ENCODE peak calls at places on chromosome 22, in ten cellular contexts. U is astrocyte of the spinal cord; G is transverse colon; T is M059J; B is ELR; I is activated naive CD8-positive, alpha-beta T cell treated with anti-CD3 and anti-CD28 coated beads, Interleukin-2, amount 50 U/mL, for 24 hours; F is heart left ventricle; R is NCI-H1436; D is fibroblast of pulmonary artery; Q is Caki2. Z is an unnamed sample.

GRCh38 chr22:31652911-31653684 is 8.9 kb downstream of the PISD start:
- DNase-seq in U (no peak), G (no peak), T (no peak), B (no peak), I (no peak), F (no peak), R (no peak), D (no peak), Q (peak; percentile 90), Z (no peak)

GRCh38 chr22:36027960-36028645 is 521 bp downstream of the RBFOX2 start:
- DNase-seq in U (peak; percentile 15), G (peak; percentile 30), T (peak; percentile 30), B (no peak), I (no peak), F (no peak), R (no peak), D (no peak), Q (no peak), Z (peak; percentile 68)

GRCh38 chr22:43535741-43536140 is 123.9 kb downstream of the MPPED1 start:
- DNase-seq in U (no peak), G (no peak), T (no peak), B (no peak), I (no peak), F (no peak), R (no peak), D (no peak), Q (no peak), Z (no peak)

GRCh38 chr22:28930357-28931007 is 47.1 kb downstream of the ZNRF3 start:
- DNase-seq in U (no peak), G (no peak), T (peak; percentile 15), B (no peak), I (no peak), F (no peak), R (no peak), D (peak; percentile 37), Q (peak; percentile 96), Z (no peak)

GRCh38 chr22:17491090-17491489 is 72.2 kb upstream of the SLC25A18 start:
- DNase-seq in U (no peak), G (no peak), T (no peak), B (no peak), I (no peak), F (no peak), R (no peak), D (no peak), Q (no peak), Z (no peak)

GRCh38 chr22:39362932-39363331 is 13.1 kb downstream of the SYNGR1 start:
- DNase-seq in U (no peak), G (no peak), T (no peak), B (no peak), I (no peak), F (no peak), R (no peak), D (no peak), Q (no peak), Z (no peak)

GRCh38 chr22:49896201-49896600 is 22.0 kb downstream of the ALG12 start:
- DNase-seq in U (no peak), G (no peak), T (no peak), B (no peak), I (no peak), F (no peak), R (no peak), D (no peak), Q (no peak), Z (no peak)

GRCh38 chr22:27462190-27462589 is 339.4 kb downstream of the MN1 start:
- DNase-seq in U (peak; percentile 24), G (no peak), T (no peak), B (no peak), I (no peak), F (no peak), R (no peak), D (no peak), Q (no peak), Z (peak; percentile 59)

GRCh38 chr22:47553436-47553835 is 791.0 kb downstream of the TBC1D22A start:
- DNase-seq in U (no peak), G (no peak), T (no peak), B (no peak), I (no peak), F (no peak), R (no peak), D (no peak), Q (no peak), Z (no peak)

GRCh38 chr22:22752556-22753477 is 108.4 kb downstream of the GGTLC2 start:
- DNase-seq in U (no peak), G (no peak), T (no peak), B (peak; percentile 15), I (no peak), F (no peak), R (no peak), D (peak; percentile 91), Q (no peak), Z (no peak)

GRCh38 chr22:49934891-49935557 is 16.6 kb downstream of the CRELD2 start:
- DNase-seq in U (peak; percentile 40), G (peak; percentile 92), T (peak; percentile 51), B (peak; percentile 69), I (peak; percentile 93), F (peak; percentile 93), R (peak; percentile 80), D (peak; percentile 62), Q (no peak), Z (no peak)

GRCh38 chr22:44304354-44304753 is 8.4 kb downstream of the SHISAL1 start:
- DNase-seq in U (peak; percentile 18), G (no peak), T (peak; percentile 21), B (peak; percentile 47), I (peak; percentile 25), F (no peak), R (no peak), D (peak; percentile 25), Q (no peak), Z (no peak)

GRCh38 chr22:32175751-32176644 is 16.9 kb upstream of the C22orf42 start:
- DNase-seq in U (no peak), G (no peak), T (no peak), B (no peak), I (no peak), F (no peak), R (no peak), D (no peak), Q (no peak), Z (no peak)

GRCh38 chr22:37544955-37545702 is 15.2 kb upstream of the CDC42EP1 start:
- DNase-seq in U (peak; percentile 58), G (peak; percentile 88), T (peak; percentile 72), B (peak; percentile 81), I (peak; percentile 75), F (peak; percentile 75), R (peak; percentile 47), D (peak; percentile 79), Q (no peak), Z (no peak)

GRCh38 chr22:48866906-48867597 is 960.6 kb downstream of the BRD1 start:
- DNase-seq in U (no peak), G (no peak), T (no peak), B (no peak), I (no peak), F (no peak), R (no peak), D (no peak), Q (no peak), Z (no peak)

GRCh38 chr22:39303358-39303757 is 16.1 kb downstream of the RPL3 start:
- DNase-seq in U (no peak), G (no peak), T (no peak), B (no peak), I (no peak), F (no peak), R (no peak), D (no peak), Q (no peak), Z (no peak)

GRCh38 chr22:18063311-18063710 is 14.5 kb upstream of the PEX26 start:
- DNase-seq in U (no peak), G (no peak), T (peak; percentile 98), B (peak; percentile 99), I (no peak), F (no peak), R (no peak), D (no peak), Q (no peak), Z (no peak)

GRCh38 chr22:50599816-50600454 is 658 bp upstream of the MAPK8IP2 start:
- DNase-seq in U (no peak), G (peak; percentile 49), T (no peak), B (peak; percentile 43), I (peak; percentile 74), F (peak; percentile 54), R (peak; percentile 16), D (peak; percentile 35), Q (peak; percentile 63), Z (no peak)

Z was measured in dorsolateral prefrontal cortex.